ENCODE peak calls at places on chromosomes 1 and 21, in eight cellular contexts. W is cerebellum, Q is psoas muscle, C is GM12891, L is HS-27A, Y is astrocyte, Z is fibroblast of lung, M is lower leg skin. F is an unnamed sample.

GRCh38 chr1:154419620-154420020 is 14.5 kb downstream of the IL6R start:
- DNase-seq in W (no peak), Q (peak), C (no peak), L (no peak), Y (peak), Z (peak), M (peak), F (peak)

GRCh38 chr1:59936358-59936821 is 9.8 kb upstream of the CYP2J2 start:
- DNase-seq in W (no peak), Q (no peak), C (no peak), L (no peak), Y (no peak), Z (no peak), M (no peak), F (no peak)

GRCh38 chr1:22208265-22208972 is 65.5 kb upstream of the WNT4 start:
- DNase-seq in W (no peak), Q (no peak), C (no peak), L (no peak), Y (no peak), Z (no peak), M (no peak), F (no peak)

GRCh38 chr1:27116210-27116609 is 38.7 kb downstream of the SLC9A1 start:
- DNase-seq in W (no peak), Q (no peak), C (no peak), L (no peak), Y (no peak), Z (no peak), M (no peak), F (peak)

GRCh38 chr1:223129229-223129851 is 13.7 kb downstream of the TLR5 start:
- DNase-seq in W (peak), Q (peak), C (peak), L (no peak), Y (peak), Z (peak), M (peak), F (peak)

GRCh38 chr1:4253918-4254317 is 353.8 kb upstream of the C1orf174 start:
- DNase-seq in W (peak), Q (no peak), C (no peak), L (no peak), Y (no peak), Z (no peak), M (no peak), F (no peak)

GRCh38 chr21:20970691-20971090 is 27.5 kb upstream of the NCAM2 start:
- DNase-seq in W (no peak), Q (no peak), C (no peak), L (no peak), Y (no peak), Z (no peak), M (no peak), F (no peak)

GRCh38 chr1:84246228-84246627 is 55.3 kb upstream of the SAMD13 start:
- DNase-seq in W (no peak), Q (no peak), C (no peak), L (no peak), Y (no peak), Z (no peak), M (no peak), F (no peak)

GRCh38 chr1:3237994-3238704 is 169.1 kb downstream of the PRDM16 start:
- DNase-seq in W (no peak), Q (no peak), C (no peak), L (no peak), Y (no peak), Z (no peak), M (no peak), F (no peak)

GRCh38 chr1:119982006-119982405 is 85.7 kb upstream of the ADAM30 start:
- DNase-seq in W (no peak), Q (no peak), C (no peak), L (no peak), Y (peak), Z (no peak), M (no peak), F (peak)

GRCh38 chr1:185319152-185319501 is 2.1 kb upstream of the IVNS1ABP start:
- DNase-seq in W (no peak), Q (no peak), C (no peak), L (no peak), Y (no peak), Z (no peak), M (no peak), F (no peak)

GRCh38 chr1:235513495-235514366 is 9.5 kb upstream of the B3GALNT2 start:
- DNase-seq in W (peak), Q (no peak), C (no peak), L (peak), Y (peak), Z (peak), M (no peak), F (peak)

GRCh38 chr1:155272466-155273133 is 704 bp downstream of the CLK2 start:
- DNase-seq in W (no peak), Q (no peak), C (no peak), L (no peak), Y (peak), Z (peak), M (no peak), F (peak)

GRCh38 chr1:225694151-225694603 is 41.3 kb upstream of the ENAH start:
- DNase-seq in W (no peak), Q (no peak), C (no peak), L (no peak), Y (peak), Z (peak), M (peak), F (peak)

GRCh38 chr1:25556791-25557476 is 13.5 kb downstream of the LDLRAP1 start:
- DNase-seq in W (peak), Q (no peak), C (no peak), L (peak), Y (peak), Z (peak), M (no peak), F (peak)

GRCh38 chr1:247104965-247105364 is 809 bp upstream of the ZNF669 start:
- DNase-seq in W (no peak), Q (no peak), C (no peak), L (no peak), Y (no peak), Z (no peak), M (peak), F (peak)

GRCh38 chr1:209732725-209733124 is 23.1 kb upstream of the TRAF3IP3 start:
- DNase-seq in W (no peak), Q (no peak), C (no peak), L (no peak), Y (no peak), Z (no peak), M (no peak), F (peak)

GRCh38 chr1:84619383-84620093 is 45.3 kb upstream of the CTBS start:
- DNase-seq in W (peak), Q (no peak), C (no peak), L (no peak), Y (peak), Z (peak), M (no peak), F (peak)

GRCh38 chr1:115076384-115076906 is 12.9 kb downstream of the TSPAN2 start:
- DNase-seq in W (no peak), Q (no peak), C (no peak), L (no peak), Y (no peak), Z (no peak), M (no peak), F (peak)